ENCODE peak calls at places on chromosomes 13 and 19, in nine cellular contexts. K, I, D, U, Z, V, M, T and A are unnamed samples.

GRCh38 chr13:110229905-110230563 is 76.9 kb downstream of the COL4A1 start:
- DNase-seq in T (no peak), Z (no peak), V (no peak), D (no peak), K (no peak), I (no peak), U (no peak), M (no peak), A (no peak)

GRCh38 chr13:97648171-97648880 is 214.4 kb downstream of the RAP2A start:
- DNase-seq in Z (no peak), T (no peak), I (no peak), K (no peak), M (no peak), D (no peak), V (no peak), U (no peak), A (peak)

GRCh38 chr19:33446918-33447293 is 73.4 kb downstream of the CEBPG start:
- DNase-seq in D (no peak), U (no peak), I (no peak), K (no peak), M (no peak), Z (no peak), V (no peak), T (no peak), A (no peak)

GRCh38 chr13:99231726-99232125 is 26.5 kb downstream of the GPR18 start:
- DNase-seq in Z (no peak), T (no peak), U (no peak), V (no peak), M (no peak), I (no peak), K (no peak), D (no peak), A (no peak)

GRCh38 chr13:50358715-50359367 is 343.6 kb downstream of the KCNRG start:
- DNase-seq in I (no peak), M (no peak), Z (no peak), T (no peak), D (no peak), V (no peak), U (no peak), K (no peak), A (no peak)

GRCh38 chr13:51758691-51759090 is 45.3 kb downstream of the DHRS12 start:
- DNase-seq in U (no peak), M (no peak), I (no peak), K (no peak), D (no peak), V (no peak), Z (no peak), T (no peak), A (no peak)

GRCh38 chr19:14325134-14325533 is 56.1 kb upstream of the ADGRE5 start:
- DNase-seq in D (no peak), M (no peak), V (no peak), T (no peak), U (no peak), K (no peak), Z (no peak), I (no peak), A (no peak)

GRCh38 chr13:113820813-113821651 is 42.8 kb downstream of the GAS6 start:
- DNase-seq in M (peak), I (no peak), V (peak), U (peak), D (no peak), T (peak), K (peak), Z (peak), A (peak)

GRCh38 chr19:1225451-1226226 is 12.2 kb downstream of the CBARP start:
- DNase-seq in M (no peak), D (no peak), T (no peak), U (no peak), I (no peak), K (no peak), Z (no peak), V (no peak), A (peak)

GRCh38 chr13:32983058-32983457 is 33.2 kb upstream of the KL start:
- DNase-seq in Z (no peak), K (no peak), I (no peak), T (no peak), D (no peak), V (no peak), U (no peak), M (no peak), A (no peak)

GRCh38 chr19:6677924-6678689 is 8.1 kb upstream of the TNFSF14 start:
- DNase-seq in V (no peak), U (no peak), D (no peak), I (no peak), K (peak), M (no peak), Z (no peak), T (no peak), A (peak)

GRCh38 chr13:113647351-113648217 is 10.4 kb downstream of the ATP4B start:
- DNase-seq in I (peak), T (peak), U (no peak), D (no peak), K (no peak), Z (peak), M (peak), V (peak), A (peak)

GRCh38 chr13:109880371-109881346 is 94.3 kb upstream of the IRS2 start:
- DNase-seq in D (no peak), V (no peak), K (no peak), U (no peak), I (no peak), M (no peak), Z (no peak), T (no peak), A (no peak)

GRCh38 chr13:67390462-67391093 is 160.4 kb upstream of the PCDH9 start:
- DNase-seq in D (no peak), M (peak), K (no peak), I (no peak), T (peak), Z (no peak), U (no peak), V (peak), A (peak)

GRCh38 chr13:72920097-72920496 is 138.2 kb downstream of the PIBF1 start:
- DNase-seq in U (no peak), Z (no peak), K (no peak), T (peak), M (no peak), V (peak), D (no peak), I (no peak), A (no peak)

GRCh38 chr13:97780486-97780885 is 173.0 kb upstream of the IPO5 start:
- DNase-seq in V (no peak), K (no peak), D (no peak), M (no peak), T (no peak), Z (no peak), U (no peak), I (no peak), A (no peak)

GRCh38 chr13:103184413-103184812 is 118.2 kb upstream of the SLC10A2 start:
- DNase-seq in Z (no peak), U (no peak), D (no peak), K (no peak), V (no peak), I (no peak), M (no peak), T (no peak), A (no peak)

GRCh38 chr13:41565221-41565620 is 107.9 kb downstream of the RGCC start:
- DNase-seq in V (peak), T (peak), I (no peak), U (peak), M (no peak), Z (no peak), K (no peak), D (no peak), A (peak)

GRCh38 chr13:85521586-85521985 is 277.6 kb downstream of the SLITRK6 start:
- DNase-seq in U (no peak), V (no peak), T (no peak), D (no peak), Z (no peak), I (no peak), M (no peak), K (no peak), A (no peak)

GRCh38 chr13:36124236-36124822 is 6.9 kb downstream of the DCLK1 start:
- DNase-seq in Z (no peak), T (peak), I (no peak), K (no peak), M (no peak), V (peak), U (peak), D (no peak), A (peak)

GRCh38 chr13:100100115-100100879 is 11.4 kb downstream of the PCCA start:
- DNase-seq in D (no peak), T (peak), V (peak), U (no peak), K (no peak), Z (peak), I (no peak), M (peak), A (peak)

GRCh38 chr19:48568345-48568886 is 16.4 kb downstream of the SULT2B1 start:
- DNase-seq in T (peak), U (no peak), V (peak), Z (peak), M (peak), K (peak), I (no peak), D (no peak), A (peak)

GRCh38 chr19:32599736-32600157 is 18.8 kb downstream of the PDCD5 start:
- DNase-seq in I (no peak), D (peak), Z (peak), M (peak), K (peak), T (peak), V (peak), U (peak), A (peak)

GRCh38 chr19:5336195-5336965 is 4.2 kb downstream of the PTPRS start:
- DNase-seq in M (no peak), K (no peak), D (no peak), I (no peak), U (no peak), Z (no peak), T (no peak), V (no peak), A (no peak)

GRCh38 chr13:110815471-110816204 is 99.2 kb downstream of the ANKRD10 start:
- DNase-seq in K (no peak), I (no peak), V (no peak), T (no peak), D (no peak), Z (no peak), M (no peak), U (no peak), A (peak)

GRCh38 chr13:66556306-66556705 is 673.8 kb downstream of the PCDH9 start:
- DNase-seq in K (no peak), U (peak), T (no peak), Z (no peak), D (no peak), I (no peak), M (no peak), V (no peak), A (peak)

GRCh38 chr19:16801599-16801998 is 27.6 kb upstream of the SIN3B start:
- DNase-seq in T (peak), K (peak), U (peak), I (no peak), V (peak), D (no peak), Z (no peak), M (no peak), A (peak)

GRCh38 chr13:109389892-109390345 is 396.5 kb downstream of the IRS2 start:
- DNase-seq in D (no peak), K (no peak), T (no peak), M (no peak), U (peak), I (no peak), Z (no peak), V (peak), A (peak)

GRCh38 chr13:28505543-28506135 is 10.7 kb upstream of the FLT1 start:
- DNase-seq in Z (no peak), U (no peak), M (no peak), V (no peak), K (no peak), T (no peak), I (no peak), D (no peak), A (no peak)

DNA sequence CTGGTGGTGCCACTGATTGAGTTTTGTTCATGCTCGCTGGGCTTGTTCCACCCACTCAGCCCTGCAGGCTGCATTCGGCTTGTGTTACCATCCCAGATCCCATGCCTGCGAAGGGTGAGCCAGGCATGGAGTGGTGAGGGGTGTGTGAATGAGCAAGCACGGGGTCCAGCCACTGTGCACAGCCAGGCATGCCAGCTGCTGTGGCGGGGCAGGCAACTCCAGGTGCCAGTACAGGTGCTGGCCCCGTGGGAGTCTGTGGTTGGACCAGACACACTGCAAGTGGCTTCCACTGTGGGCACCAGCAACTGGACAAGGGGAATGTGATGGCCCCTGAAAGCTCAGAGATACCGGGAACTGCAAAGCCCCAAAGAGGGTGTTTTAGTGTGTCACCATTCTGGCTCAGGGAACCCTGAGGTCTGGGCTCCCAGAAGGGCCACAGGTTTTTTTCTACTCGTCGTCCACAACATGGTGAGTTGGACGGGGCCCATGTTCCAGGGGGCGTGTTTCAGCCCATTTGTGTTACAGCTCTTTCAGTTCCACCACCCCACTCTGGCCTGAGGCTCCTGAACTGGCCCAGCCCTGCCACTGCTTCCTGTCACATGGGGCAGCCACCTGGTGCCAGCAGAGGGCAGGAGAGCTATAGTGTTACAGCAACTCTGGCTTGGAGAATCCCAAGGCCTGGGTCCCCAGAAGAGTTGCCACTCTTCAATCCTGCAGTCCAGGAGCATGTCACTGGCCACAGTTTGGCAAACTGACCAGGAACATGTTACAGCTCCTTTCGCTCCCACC is 217.0 kb upstream of the OBI1 start:
- DNase-seq in I (no peak), V (no peak), M (no peak), T (no peak), Z (no peak), U (no peak), D (no peak), K (no peak), A (no peak)
- TF ChIP-seq CTCF in I (no peak), V (no peak), M (no peak), T (no peak), Z (no peak), U (no peak), D (no peak), K (no peak), A (no peak)

DNA sequence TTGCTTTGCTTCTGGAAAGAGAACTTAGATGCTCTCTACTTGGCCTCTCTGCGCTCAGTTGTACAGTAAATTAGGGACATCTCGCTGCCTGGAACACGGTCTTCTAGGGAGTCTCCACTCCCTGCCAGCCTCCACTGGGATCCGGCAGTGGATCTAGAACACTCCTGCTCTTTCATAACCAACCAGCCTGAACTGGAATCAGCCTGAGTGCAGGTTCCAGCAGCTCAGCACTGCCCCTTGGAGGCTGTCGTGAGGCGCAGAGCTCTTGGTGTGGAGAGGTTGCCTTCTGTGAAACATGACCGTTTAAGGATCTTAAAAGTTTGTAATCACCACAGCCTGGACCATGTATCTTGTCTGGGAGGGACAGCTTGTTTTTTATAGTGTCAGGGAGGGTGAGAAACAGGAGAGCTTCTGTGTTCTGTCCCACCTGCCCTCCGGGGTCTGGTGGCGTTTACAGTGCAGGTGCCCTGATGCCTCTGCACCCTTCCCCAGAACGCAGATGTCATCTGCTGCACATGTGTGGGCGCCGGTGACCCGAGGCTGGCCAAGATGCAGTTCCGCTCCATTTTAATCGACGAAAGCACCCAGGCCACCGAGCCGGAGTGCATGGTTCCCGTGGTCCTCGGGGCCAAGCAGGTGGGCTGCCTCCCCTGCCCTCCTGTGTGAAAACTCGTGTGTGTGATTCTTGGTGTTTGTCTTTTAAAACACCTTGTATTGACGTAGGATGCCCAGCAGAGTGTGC is 24.8 kb downstream of the UPF1 start:
- DNase-seq in K (no peak), M (peak), I (no peak), D (no peak), U (no peak), V (no peak), T (no peak), Z (no peak), A (peak)
- TF ChIP-seq CTCF in K (peak), M (peak), I (peak), D (no peak), U (peak), V (peak), T (peak), Z (no peak), A (peak)

GRCh38 chr19:38917921-38918491 is 6.0 kb upstream of the CCER2 start:
- DNase-seq in Z (no peak), T (no peak), I (no peak), V (no peak), D (peak), M (peak), U (no peak), K (no peak), A (no peak)
- TF ChIP-seq CTCF in Z (no peak), T (no peak), I (no peak), V (no peak), D (no peak), M (no peak), U (no peak), K (no peak), A (peak)

DNA sequence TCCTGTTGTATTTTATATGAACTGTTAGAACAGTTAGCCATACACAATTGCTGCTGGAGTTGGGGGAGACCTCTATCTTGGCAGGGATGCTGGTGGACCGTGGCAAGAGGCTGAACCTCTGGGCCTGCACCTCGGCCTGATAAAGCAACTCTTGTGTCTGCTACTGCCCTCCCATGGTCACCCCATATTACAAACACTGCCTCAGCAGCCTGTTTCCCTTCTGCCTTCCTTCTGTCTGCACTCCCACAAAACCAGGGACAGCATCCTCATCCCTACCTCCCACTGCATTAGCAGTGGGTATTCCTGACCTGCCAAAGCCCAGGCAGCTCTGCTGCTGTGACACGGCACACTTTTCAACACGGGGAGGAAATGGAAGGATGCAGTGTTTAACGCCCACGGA is 456.4 kb downstream of the FGF14 start:
- DNase-seq in U (no peak), Z (no peak), T (no peak), I (no peak), V (no peak), D (no peak), K (no peak), M (no peak), A (peak)
- TF ChIP-seq CTCF in U (no peak), Z (no peak), T (no peak), I (no peak), V (no peak), D (no peak), K (no peak), M (no peak), A (peak)

GRCh38 chr19:34555447-34555846 is 73.9 kb downstream of the WTIP start:
- DNase-seq in M (no peak), K (no peak), Z (no peak), V (no peak), U (no peak), D (no peak), T (no peak), I (no peak), A (peak)
- TF ChIP-seq CTCF in M (no peak), K (no peak), Z (no peak), V (no peak), U (no peak), D (peak), T (no peak), I (no peak), A (peak)

GRCh38 chr13:48944221-48944620 is 31.5 kb upstream of the FNDC3A start:
- DNase-seq in I (no peak), M (no peak), Z (no peak), U (no peak), T (no peak), K (no peak), V (no peak), D (no peak), A (no peak)

GRCh38 chr13:48942131-48942530 is 33.6 kb upstream of the FNDC3A start:
- DNase-seq in T (peak), Z (no peak), U (peak), K (no peak), M (peak), I (no peak), V (peak), D (no peak), A (peak)

GRCh38 chr13:48946163-48946562 is 29.5 kb upstream of the FNDC3A start:
- DNase-seq in U (no peak), V (no peak), I (no peak), D (no peak), T (no peak), Z (no peak), M (no peak), K (no peak), A (no peak)

GRCh38 chr13:48949566-48950506 is 25.9 kb upstream of the FNDC3A start:
- DNase-seq in D (no peak), Z (no peak), M (no peak), V (no peak), T (no peak), I (no peak), U (no peak), K (no peak), A (no peak)

DNA sequence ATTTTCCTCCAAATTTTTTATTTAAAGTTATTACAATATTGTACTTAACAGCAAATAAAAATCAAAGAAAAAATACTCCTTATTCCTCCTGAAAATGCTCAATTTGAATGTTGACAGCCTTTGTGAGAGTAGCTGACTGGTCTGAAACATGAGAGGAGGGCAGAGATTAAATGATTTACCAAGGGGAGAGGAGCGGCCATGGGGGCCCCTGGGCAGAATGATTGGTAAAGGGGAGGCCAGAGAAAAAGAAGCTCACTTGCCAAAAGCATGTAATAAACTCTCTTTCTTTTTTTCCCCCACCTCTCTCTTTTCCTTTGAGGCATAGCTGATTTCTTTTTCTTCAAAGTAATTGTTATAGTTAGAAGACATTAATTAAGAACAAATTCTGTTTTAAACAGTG is 30.1 kb upstream of the FNDC3A start:
- DNase-seq in U (no peak), K (no peak), Z (no peak), I (no peak), M (no peak), V (no peak), D (no peak), T (no peak), A (no peak)
- TF ChIP-seq CTCF in U (no peak), K (no peak), Z (no peak), I (no peak), M (no peak), V (no peak), D (no peak), T (no peak), A (no peak)